ENCODE peak calls at places on chromosomes 2 and 18, in ten cellular contexts. J is BE2C; O is CD8-positive, alpha-beta T cell; U is hepatocyte; I is mammary epithelial cell; C is cardiac muscle cell; N is body of pancreas; K is left ventricle myocardium inferior; T is right atrium auricular region; H is Peyer's patch. A is an unnamed sample.

GRCh38 chr2:160324161-160324768 is 124.2 kb upstream of the ITGB6 start:
- DNase-seq in U (peak; percentile 65), H (peak; percentile 51), T (no peak), I (peak; percentile 32), C (peak; percentile 59), O (peak; percentile 14), K (peak; percentile 53), N (peak; percentile 65), J (peak; percentile 42), A (peak; percentile 77)

GRCh38 chr2:50492452-50492851 is 539.5 kb downstream of the NRXN1 start:
- DNase-seq in I (peak; percentile 41), U (peak; percentile 78), T (no peak), J (peak; percentile 28), K (no peak), C (peak; percentile 73), N (peak; percentile 60), O (no peak), H (no peak), A (peak; percentile 56)

GRCh38 chr2:96088340-96089335 is 27.7 kb downstream of the ADRA2B start:
- DNase-seq in I (no peak), T (peak; percentile 55), N (no peak), C (no peak), O (no peak), H (peak; percentile 31), U (no peak), K (no peak), J (no peak), A (peak; percentile 39)

GRCh38 chr18:11005528-11005927 is 143.8 kb downstream of the PIEZO2 start:
- DNase-seq in J (no peak), H (no peak), C (no peak), T (no peak), U (peak; percentile 89), K (no peak), O (no peak), I (peak; percentile 5), N (peak; percentile 91), A (peak; percentile 90)

GRCh38 chr2:157262248-157262647 is 4.7 kb downstream of the GALNT5 start:
- DNase-seq in U (no peak), K (no peak), O (no peak), H (no peak), C (no peak), I (no peak), T (no peak), N (no peak), J (no peak), A (no peak)

GRCh38 chr2:143128681-143129580 is at the start of gene ARHGAP15:
- DNase-seq in C (no peak), K (no peak), N (peak; percentile 30), U (no peak), T (no peak), I (no peak), J (peak; percentile 9), O (peak; percentile 50), H (peak; percentile 48), A (no peak)

GRCh38 chr2:188787661-188788044 is 186.5 kb upstream of the COL3A1 start:
- DNase-seq in C (no peak), K (no peak), H (no peak), O (no peak), I (no peak), N (no peak), J (no peak), U (peak; percentile 12), T (no peak), A (no peak)

GRCh38 chr18:58051765-58052460 is 7.9 kb downstream of the NEDD4L start:
- DNase-seq in K (no peak), C (no peak), O (no peak), N (no peak), J (no peak), H (no peak), T (no peak), U (no peak), I (peak; percentile 32), A (no peak)

GRCh38 chr2:64624108-64624610 is 29.6 kb downstream of the SERTAD2 start:
- DNase-seq in J (no peak), U (no peak), C (no peak), K (no peak), N (no peak), O (no peak), T (no peak), I (no peak), H (no peak), A (peak; percentile 18)

GRCh38 chr2:64623232-64623879 is 30.4 kb downstream of the SERTAD2 start:
- DNase-seq in U (no peak), I (no peak), T (no peak), K (no peak), J (no peak), O (no peak), H (no peak), N (no peak), C (no peak), A (peak; percentile 47)

GRCh38 chr2:64626146-64626809 is 27.4 kb downstream of the SERTAD2 start:
- DNase-seq in K (no peak), I (no peak), N (no peak), H (no peak), J (no peak), O (no peak), C (no peak), U (no peak), T (peak; percentile 40), A (peak; percentile 37)

GRCh38 chr2:64625352-64626145 is 28.2 kb downstream of the SERTAD2 start:
- DNase-seq in O (no peak), C (no peak), T (no peak), H (no peak), N (no peak), K (no peak), J (no peak), U (no peak), I (no peak), A (peak; percentile 48)

DNA sequence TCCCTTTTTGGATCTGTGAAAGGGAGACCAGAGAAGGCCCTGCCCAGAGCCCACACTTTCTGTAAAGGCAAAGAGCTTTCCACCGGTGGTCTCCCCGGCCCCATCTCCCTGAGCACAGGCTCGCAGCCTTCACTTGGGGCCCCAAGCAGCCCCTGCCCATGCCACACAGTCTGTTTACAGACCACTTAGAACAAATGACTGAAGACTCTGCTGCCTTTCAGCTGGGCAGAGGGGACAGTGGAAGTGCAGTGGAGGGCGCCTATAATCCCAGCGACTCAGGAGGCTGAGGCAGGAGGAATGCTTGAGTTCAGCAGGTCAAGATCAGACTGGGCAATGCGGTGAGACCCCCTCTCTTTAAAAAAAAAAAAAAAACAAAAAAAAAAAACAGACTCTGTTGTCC is 28.9 kb downstream of the SERTAD2 start:
- DNase-seq in C (no peak), O (no peak), N (no peak), I (no peak), T (no peak), U (no peak), K (no peak), H (no peak), J (no peak), A (peak; percentile 32)
- H3K27me3 ChIP-seq in C (no peaks in the 10 kb centered on the region), O (no peaks in the 10 kb centered on the region), N (no peaks in the 10 kb centered on the region), I (no peaks in the 10 kb centered on the region), T (no peaks in the 10 kb centered on the region), U (no peaks in the 10 kb centered on the region), K (no peaks in the 10 kb centered on the region), H (no peaks in the 10 kb centered on the region), J (no peaks in the 10 kb centered on the region), A (no peaks in the 10 kb centered on the region)

GRCh38 chr2:29117636-29118303 is 2.6 kb downstream of the CLIP4 start:
- DNase-seq in U (peak; percentile 46), C (no peak), K (no peak), H (no peak), T (no peak), I (peak; percentile 83), J (no peak), N (no peak), O (no peak), A (no peak)

GRCh38 chr2:29113891-29114321 is 1.3 kb upstream of the CLIP4 start:
- DNase-seq in J (peak; percentile 71), K (peak; percentile 42), I (peak; percentile 97), N (peak; percentile 84), O (no peak), U (peak; percentile 58), C (peak; percentile 47), H (no peak), T (peak; percentile 81), A (peak; percentile 77)

GRCh38 chr2:29114841-29115609 is at the start of gene CLIP4:
- DNase-seq in U (peak; percentile 90), J (peak; percentile 45), H (peak; percentile 56), O (peak; percentile 55), T (peak; percentile 70), K (peak; percentile 64), C (peak; percentile 56), I (peak; percentile 65), N (peak; percentile 51), A (peak; percentile 78)

GRCh38 chr2:29114514-29114840 is 738 bp upstream of the CLIP4 start:
- DNase-seq in J (peak; percentile 77), K (no peak), T (no peak), O (no peak), N (peak; percentile 16), I (no peak), U (peak; percentile 24), H (no peak), C (no peak), A (no peak)

DNA sequence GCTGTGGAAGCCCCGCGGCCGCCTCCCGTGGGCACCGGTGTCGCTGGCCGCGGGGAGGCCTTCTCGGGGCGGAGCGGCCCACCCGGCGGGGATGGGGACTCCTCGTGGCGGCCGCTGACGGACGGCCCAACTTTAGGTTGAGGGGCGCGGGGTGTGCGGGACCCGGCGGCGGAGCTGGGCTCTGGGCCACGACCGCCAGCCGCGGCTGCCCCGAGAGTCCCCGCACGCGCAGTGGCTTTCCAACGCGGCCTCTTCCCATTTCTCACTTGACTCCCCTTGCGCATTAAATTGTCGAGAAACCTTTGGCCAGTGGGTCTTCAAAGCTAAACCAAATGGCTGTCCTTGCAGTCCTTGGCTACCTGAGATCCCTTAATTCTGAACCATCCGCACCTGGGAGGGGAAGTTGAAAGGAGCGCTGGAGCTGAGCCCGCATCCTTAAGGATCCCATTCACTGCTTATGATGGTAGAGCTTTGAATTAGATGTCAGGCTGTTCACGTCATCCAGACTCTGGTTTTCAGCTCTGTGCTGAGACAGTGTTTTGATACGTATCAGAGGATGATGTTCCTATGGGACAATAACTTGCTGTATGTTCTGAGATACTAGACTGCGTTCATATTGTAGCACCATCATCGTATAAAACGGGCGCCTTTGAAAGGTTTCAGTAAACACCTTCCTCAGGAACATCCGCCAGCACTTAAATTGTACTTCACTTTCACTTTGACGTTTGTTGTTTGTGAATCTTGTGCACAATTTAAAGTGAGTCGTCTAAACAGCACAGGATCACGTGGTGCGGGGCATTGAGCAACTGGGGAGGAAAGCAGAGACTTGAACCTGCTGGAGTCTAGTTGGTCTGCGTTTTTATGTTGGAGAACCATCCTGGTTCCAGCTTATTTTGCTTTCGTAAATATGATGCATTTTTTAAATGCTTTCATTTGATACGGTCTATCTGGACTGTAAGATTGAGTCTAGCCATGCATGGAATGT is 874 bp downstream of the CLIP4 start:
- DNase-seq in I (peak; percentile 85), J (peak; percentile 43), H (no peak), O (peak; percentile 43), N (peak; percentile 61), T (peak; percentile 84), C (peak; percentile 40), K (peak; percentile 56), U (peak; percentile 78), A (peak; percentile 89)
- H3K4me3 ChIP-seq in I (peak overlapping the region; percentile 80), J (peak overlapping the region; percentile 73), H (peak overlapping the region; percentile 74), O (peak overlapping the region; percentile 80), N (peak overlapping the region; percentile 63), T (peak overlapping the region; percentile 50), C (peak overlapping the region; percentile 54), K (peak overlapping the region; percentile 82), U (peak overlapping the region; percentile 86), A (peak overlapping the region; percentile 79)

DNA sequence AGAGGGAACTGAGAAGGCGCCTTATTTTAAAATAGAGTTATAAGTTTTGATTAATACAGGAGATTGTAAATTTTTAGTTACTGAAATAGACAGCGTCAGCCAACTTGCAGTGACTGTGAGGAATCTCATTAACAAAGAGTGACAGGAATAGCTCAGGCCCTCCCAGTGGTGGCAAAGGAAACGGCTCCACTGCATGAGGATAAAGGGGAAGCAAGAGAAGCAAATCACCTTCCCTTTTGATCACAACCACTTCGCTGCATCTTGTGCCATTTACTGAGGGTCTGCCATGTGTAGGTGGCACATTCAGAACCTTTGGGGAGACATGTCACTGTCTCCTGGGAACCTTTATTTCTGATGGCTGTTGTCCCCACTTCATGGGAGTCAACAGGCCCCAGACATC is 612.3 kb upstream of the RAB6C start:
- DNase-seq in K (no peak), U (no peak), H (no peak), T (no peak), J (no peak), O (no peak), I (no peak), N (no peak), C (no peak), A (no peak)
- TF ChIP-seq CTCF in K (no peak), U (no peak), H (no peak), T (no peak), J (no peak), O (no peak), I (no peak), N (no peak), C (no peak), A (no peak)

GRCh38 chr18:78540636-78541400 is 438.8 kb upstream of the SALL3 start:
- DNase-seq in U (no peak), N (no peak), I (no peak), O (no peak), T (peak; percentile 18), K (no peak), C (no peak), J (no peak), H (no peak), A (no peak)

GRCh38 chr18:78538669-78539440 is 440.8 kb upstream of the SALL3 start:
- DNase-seq in O (no peak), K (no peak), N (no peak), T (peak; percentile 48), H (no peak), I (no peak), C (no peak), U (no peak), J (no peak), A (no peak)

GRCh38 chr18:78543201-78543725 is 436.4 kb upstream of the SALL3 start:
- DNase-seq in U (no peak), C (no peak), I (no peak), O (no peak), J (no peak), K (no peak), T (peak; percentile 7), H (no peak), N (no peak), A (no peak)

GRCh38 chr18:78546281-78546680 is 433.3 kb upstream of the SALL3 start:
- DNase-seq in J (no peak), U (no peak), I (no peak), K (no peak), O (no peak), C (no peak), H (no peak), N (no peak), T (no peak), A (no peak)

DNA sequence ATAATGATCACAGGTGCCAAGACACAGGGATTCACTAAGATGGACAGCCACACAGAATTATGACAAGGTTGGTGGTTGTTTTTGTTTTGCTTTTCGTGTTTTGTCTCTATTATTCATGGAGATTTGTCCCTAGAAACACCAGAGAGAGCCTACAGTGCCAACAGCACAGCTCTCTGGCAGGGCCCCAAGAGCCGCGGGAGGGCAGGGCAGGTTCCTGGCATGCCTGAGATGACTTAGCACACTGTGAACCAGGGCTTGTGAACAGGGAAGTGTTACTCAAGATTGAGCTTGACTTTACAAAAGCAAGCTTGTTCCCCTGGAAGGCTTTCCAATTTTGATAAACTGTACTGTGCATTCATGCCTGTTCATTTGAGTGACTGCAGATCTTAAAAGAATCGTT is 437.4 kb upstream of the SALL3 start:
- DNase-seq in K (peak; percentile 81), U (no peak), T (peak; percentile 74), J (no peak), H (no peak), O (no peak), N (peak; percentile 87), C (no peak), I (peak; percentile 1), A (peak; percentile 80)
- H3K27me3 ChIP-seq in K (no peaks in the 10 kb centered on the region), U (no peaks in the 10 kb centered on the region), T (no peaks in the 10 kb centered on the region), J (no peaks in the 10 kb centered on the region), H (no peaks in the 10 kb centered on the region), O (no peaks in the 10 kb centered on the region), N (no peaks in the 10 kb centered on the region), C (no peaks in the 10 kb centered on the region), I (no peaks in the 10 kb centered on the region), A (no peaks in the 10 kb centered on the region)